ENCODE peak calls at places on chromosomes 6 and 20, in eight cellular contexts. D is HS-5, S is aorta, K is NCI-H146, W is T-cell, B is nucleus accumbens, O is fibroblast of lung, X is hepatocyte. J is an unnamed sample.
A peak's percentile ranks its signal among the peaks of the same experiment; 100 is the strongest.

GRCh38 chr20:12166053-12166717 is 248.5 kb downstream of the BTBD3 start:
- DNase-seq in K (no peak), D (peak; percentile 80), O (peak; percentile 96), W (no peak), X (peak; percentile 66), S (no peak), B (no peak), J (no peak)

GRCh38 chr6:159102373-159103160 is 57.8 kb upstream of the TAGAP start:
- DNase-seq in K (peak; percentile 37), O (no peak), D (no peak), S (no peak), W (no peak), X (no peak), B (no peak), J (no peak)

GRCh38 chr6:119446623-119447008 is 97.1 kb upstream of the MAN1A1 start:
- DNase-seq in K (no peak), W (no peak), X (peak; percentile 16), D (no peak), S (no peak), B (no peak), O (peak; percentile 92), J (no peak)

GRCh38 chr20:40663991-40664880 is 24.8 kb downstream of the MAFB start:
- DNase-seq in K (no peak), W (no peak), O (no peak), X (no peak), B (no peak), D (no peak), S (no peak), J (no peak)

GRCh38 chr20:6590891-6591679 is 176.4 kb upstream of the BMP2 start:
- DNase-seq in B (no peak), W (no peak), S (no peak), X (no peak), O (peak; percentile 77), D (peak; percentile 88), K (no peak), J (no peak)

GRCh38 chr20:37359836-37360235 is 13.9 kb downstream of the SRC start:
- DNase-seq in D (no peak), K (no peak), X (no peak), S (no peak), O (no peak), B (no peak), W (no peak), J (no peak)

GRCh38 chr6:33926451-33926850 is 122.6 kb upstream of the MLN start:
- DNase-seq in D (no peak), X (no peak), O (no peak), B (no peak), K (peak; percentile 54), W (no peak), S (no peak), J (no peak)

GRCh38 chr20:17675519-17676377 is 6.3 kb downstream of the RRBP1 start:
- DNase-seq in K (no peak), O (no peak), X (no peak), B (no peak), S (no peak), D (no peak), W (no peak), J (no peak)

GRCh38 chr6:44232676-44233559 is 9.5 kb downstream of the SLC29A1 start:
- DNase-seq in K (no peak), S (peak; percentile 72), O (no peak), B (no peak), D (no peak), W (no peak), X (no peak), J (no peak)

GRCh38 chr6:157236040-157236725 is 87.1 kb downstream of the TMEM242 start:
- DNase-seq in O (no peak), D (no peak), S (no peak), K (no peak), B (no peak), W (no peak), X (no peak), J (no peak)

GRCh38 chr6:136866872-136867416 is 44.6 kb downstream of the PEX7 start:
- DNase-seq in S (no peak), B (no peak), D (no peak), W (no peak), X (no peak), K (no peak), O (no peak), J (no peak)

GRCh38 chr20:58091810-58092209 is 136.6 kb downstream of the ANKRD60 start:
- DNase-seq in X (no peak), K (no peak), S (no peak), B (no peak), O (no peak), D (no peak), W (no peak), J (no peak)

GRCh38 chr6:35911871-35912653 is 8.8 kb downstream of the SRPK1 start:
- DNase-seq in K (no peak), W (no peak), O (peak; percentile 53), X (no peak), S (no peak), D (no peak), B (no peak), J (no peak)

GRCh38 chr6:157442296-157442695 is 61.3 kb downstream of the ZDHHC14 start:
- DNase-seq in X (no peak), O (peak; percentile 47), D (peak; percentile 31), S (no peak), K (no peak), B (no peak), W (no peak), J (no peak)

GRCh38 chr6:34132486-34133185 is 13.3 kb downstream of the GRM4 start:
- DNase-seq in D (no peak), B (no peak), W (peak; percentile 15), O (peak; percentile 18), S (no peak), K (no peak), X (peak; percentile 80), J (no peak)

GRCh38 chr6:169968541-169969270 is 217.3 kb downstream of the ERMARD start:
- DNase-seq in D (no peak), O (no peak), S (peak; percentile 57), X (no peak), W (no peak), B (no peak), K (no peak), J (no peak)

GRCh38 chr20:13139459-13140150 is 81.5 kb upstream of the ISM1 start:
- DNase-seq in D (no peak), O (no peak), K (no peak), X (no peak), B (no peak), W (no peak), S (no peak), J (no peak)

GRCh38 chr6:132085731-132086130 is 134.6 kb upstream of the CCN2 start:
- DNase-seq in X (no peak), S (no peak), B (no peak), K (no peak), W (no peak), O (no peak), D (no peak), J (no peak)

GRCh38 chr6:132715204-132715603 is 1.3 kb upstream of the VNN1 start:
- DNase-seq in D (no peak), K (peak; percentile 72), O (peak; percentile 79), S (no peak), W (no peak), B (peak; percentile 42), X (peak; percentile 64), J (peak; percentile 84)